ENCODE peak calls at places on chromosome 10, in seven cellular contexts. C is M059J; S is HuH-7.5; G is stimulated activated naive B cell treated with anti-CD40 and anti-IgM and Interleukin-4, amounts not matched to agents 10 μg/mL and 1 μg/mL and 100 μg/mL, for 72 hours; N is NCI-H1105 treated with DMSO at 0.1 percent for 48 hours; A is IMR-90; D is posterior cingulate gyrus. O is an unnamed sample.

GRCh38 chr10:99172130-99172738 is 63.4 kb downstream of the HPSE2 start:
- DNase-seq in A (peak; percentile 51), D (peak; percentile 83), G (no peak), S (peak; percentile 41), C (peak; percentile 50), N (peak; percentile 29), O (no peak)

GRCh38 chr10:74932648-74933047 is 106.2 kb downstream of the KAT6B start:
- DNase-seq in G (no peak), A (no peak), C (peak; percentile 32), S (no peak), D (peak; percentile 96), N (peak; percentile 75), O (no peak)

GRCh38 chr10:4512557-4513286 is 313.3 kb upstream of the AKR1E2 start:
- DNase-seq in G (no peak), N (no peak), A (peak; percentile 71), D (peak; percentile 69), C (peak; percentile 61), S (peak; percentile 19), O (no peak)

GRCh38 chr10:100996678-100997363 is 2.8 kb upstream of the LZTS2 start:
- DNase-seq in G (no peak), N (peak; percentile 27), S (peak; percentile 73), C (peak; percentile 35), A (no peak), D (no peak), O (no peak)

GRCh38 chr10:70589762-70590662 is 12.5 kb downstream of the PRF1 start:
- DNase-seq in C (no peak), D (no peak), A (peak; percentile 66), G (no peak), S (no peak), N (no peak), O (no peak)

GRCh38 chr10:120854388-120854787 is 3.2 kb downstream of the WDR11 start:
- DNase-seq in A (no peak), N (no peak), D (no peak), S (no peak), G (no peak), C (no peak), O (no peak)

GRCh38 chr10:131702521-131703356 is 198.1 kb upstream of the PPP2R2D start:
- DNase-seq in G (no peak), A (no peak), D (no peak), C (no peak), N (no peak), S (no peak), O (no peak)

GRCh38 chr10:111087331-111087756 is 10.5 kb downstream of the ADRA2A start:
- DNase-seq in G (no peak), C (no peak), S (no peak), N (no peak), A (no peak), D (no peak), O (no peak)

GRCh38 chr10:123287594-123288247 is 133.5 kb downstream of the BUB3 start:
- DNase-seq in N (no peak), S (no peak), D (no peak), C (peak; percentile 86), G (no peak), A (peak; percentile 2), O (no peak)

GRCh38 chr10:63206997-63207952 is 74.1 kb downstream of the NRBF2 start:
- DNase-seq in G (no peak), N (peak; percentile 22), S (no peak), A (peak; percentile 94), C (peak; percentile 34), D (no peak), O (no peak)

GRCh38 chr10:122255509-122256301 is 15.4 kb upstream of the BTBD16 start:
- DNase-seq in N (no peak), D (peak; percentile 57), C (no peak), G (no peak), S (no peak), A (no peak), O (no peak)

GRCh38 chr10:77036993-77037734 is 600.4 kb downstream of the KCNMA1 start:
- DNase-seq in N (peak; percentile 45), S (no peak), D (no peak), G (no peak), A (no peak), C (peak; percentile 11), O (no peak)

GRCh38 chr10:75540357-75541335 is 109.2 kb downstream of the LRMDA start:
- DNase-seq in A (no peak), D (no peak), S (no peak), C (no peak), N (no peak), G (no peak), O (no peak)

GRCh38 chr10:127228195-127228785 is 31.9 kb upstream of the INSYN2A start:
- DNase-seq in D (peak; percentile 87), C (no peak), A (peak; percentile 4), G (no peak), N (no peak), S (no peak), O (no peak)

GRCh38 chr10:90675621-90676020 is 182.2 kb downstream of the HTR7 start:
- DNase-seq in N (no peak), C (peak; percentile 83), S (no peak), G (no peak), D (no peak), A (peak; percentile 35), O (no peak)

GRCh38 chr10:59079386-59080226 is 96.8 kb upstream of the PHYHIPL start:
- DNase-seq in G (no peak), A (peak; percentile 75), S (no peak), D (no peak), C (peak; percentile 68), N (no peak), O (peak; percentile 35)

GRCh38 chr10:11684717-11685645 is 57.2 kb upstream of the ECHDC3 start:
- DNase-seq in G (peak; percentile 78), S (no peak), N (no peak), D (peak; percentile 95), C (peak; percentile 84), A (peak; percentile 86), O (peak; percentile 55)

GRCh38 chr10:131657318-131657984 is 243.4 kb upstream of the PPP2R2D start:
- DNase-seq in A (no peak), C (no peak), D (peak; percentile 66), G (no peak), S (no peak), N (no peak), O (no peak)

GRCh38 chr10:13725594-13725993 is 138.8 kb downstream of the PRPF18 start:
- DNase-seq in A (no peak), G (no peak), S (no peak), D (peak; percentile 36), C (no peak), N (no peak), O (no peak)

GRCh38 chr10:33453081-33453850 is 118.8 kb upstream of the NRP1 start:
- DNase-seq in C (peak; percentile 83), N (peak; percentile 58), S (no peak), G (no peak), D (no peak), A (peak; percentile 64), O (no peak)

GRCh38 chr10:63262674-63263073 is 129.5 kb downstream of the NRBF2 start:
- DNase-seq in G (no peak), A (no peak), N (no peak), D (no peak), S (no peak), C (no peak), O (no peak)

GRCh38 chr10:32943854-32944661 is 14.0 kb downstream of the ITGB1 start:
- DNase-seq in S (no peak), A (no peak), G (no peak), C (no peak), D (peak; percentile 77), N (no peak), O (no peak)

GRCh38 chr10:3783313-3783689 is 1.7 kb downstream of the KLF6 start:
- DNase-seq in C (peak; percentile 68), G (peak; percentile 64), A (peak; percentile 86), D (peak; percentile 89), S (peak; percentile 58), N (peak; percentile 53), O (no peak)

GRCh38 chr10:45371555-45371954 is 2.5 kb upstream of the ALOX5 start:
- DNase-seq in D (no peak), G (no peak), C (no peak), N (no peak), A (no peak), S (no peak), O (no peak)

GRCh38 chr10:71052261-71052660 is 160.1 kb upstream of the UNC5B start:
- DNase-seq in D (peak; percentile 52), A (no peak), C (no peak), N (no peak), G (no peak), S (no peak), O (no peak)

O was measured in HS-27A.